ENCODE peak calls at places on chromosomes 6 and 20, in six cellular contexts. Z is left ventricle myocardium inferior, O is ovary, D is psoas muscle, H is spleen, K is colonic mucosa. W is an unnamed sample. For H3K36me3, the result is how much of the 10 kb centered on the place peaks cover.

GRCh38 chr6:25027221-25027916 is 91.6 kb upstream of the RIPOR2 start:
- DNase-seq in H (peak), Z (no peak), K (peak), D (no peak), O (no peak), W (no peak)

GRCh38 chr6:26602262-26602661 is 5.5 kb downstream of the ABT1 start:
- DNase-seq in H (no peak), K (no peak), O (no peak), D (no peak), Z (no peak), W (no peak)

GRCh38 chr20:830011-830521 is 3.4 kb upstream of the FAM110A start:
- DNase-seq in H (no peak), D (no peak), O (no peak), Z (no peak), K (no peak), W (no peak)

GRCh38 chr6:64270083-64270482 is 634.5 kb downstream of the PHF3 start:
- DNase-seq in O (no peak), D (no peak), H (no peak), K (no peak), Z (no peak), W (peak)

GRCh38 chr20:42018979-42019378 is 400.8 kb upstream of the CHD6 start:
- DNase-seq in K (no peak), D (no peak), Z (no peak), H (no peak), O (no peak), W (no peak)

GRCh38 chr6:21679761-21680265 is 86.3 kb downstream of the SOX4 start:
- DNase-seq in K (no peak), H (no peak), D (no peak), O (no peak), Z (no peak), W (peak)

GRCh38 chr20:5696011-5696559 is 54.1 kb upstream of the SHLD1 start:
- DNase-seq in H (no peak), Z (no peak), D (peak), K (no peak), O (no peak), W (no peak)

GRCh38 chr20:62025832-62026563 is 39.7 kb downstream of the TAF4 start:
- DNase-seq in K (no peak), Z (no peak), H (no peak), O (peak), D (no peak), W (no peak)

GRCh38 chr6:24874776-24875175 is 61.0 kb downstream of the RIPOR2 start:
- DNase-seq in H (no peak), O (no peak), K (no peak), Z (no peak), D (no peak), W (no peak)

GRCh38 chr20:3461911-3462677 is 8.7 kb upstream of the ATRN start:
- DNase-seq in D (no peak), Z (no peak), O (no peak), H (no peak), K (no peak), W (peak)

GRCh38 chr6:79672631-79673065 is 41.5 kb downstream of the SH3BGRL2 start:
- DNase-seq in D (no peak), H (no peak), K (no peak), O (no peak), Z (no peak), W (peak)

GRCh38 chr6:166173292-166173951 is 5.8 kb upstream of the TBXT start:
- DNase-seq in O (no peak), Z (no peak), D (no peak), H (no peak), K (no peak), W (no peak)

GRCh38 chr6:374956-375355 is 16.6 kb upstream of the IRF4 start:
- DNase-seq in Z (no peak), K (no peak), O (no peak), D (no peak), H (no peak), W (no peak)

GRCh38 chr20:8309638-8310037 is 177.6 kb downstream of the PLCB1 start:
- DNase-seq in Z (no peak), O (no peak), H (no peak), K (no peak), D (no peak), W (peak)

GRCh38 chr20:8303651-8304050 is 171.6 kb downstream of the PLCB1 start:
- DNase-seq in H (no peak), D (no peak), Z (no peak), K (no peak), O (no peak), W (no peak)

GRCh38 chr20:8304124-8304800 is 172.2 kb downstream of the PLCB1 start:
- DNase-seq in H (no peak), K (no peak), Z (no peak), O (no peak), D (no peak), W (no peak)

GRCh38 chr20:8305449-8305978 is 173.4 kb downstream of the PLCB1 start:
- DNase-seq in Z (peak), O (no peak), K (peak), H (peak), D (peak), W (peak)

DNA sequence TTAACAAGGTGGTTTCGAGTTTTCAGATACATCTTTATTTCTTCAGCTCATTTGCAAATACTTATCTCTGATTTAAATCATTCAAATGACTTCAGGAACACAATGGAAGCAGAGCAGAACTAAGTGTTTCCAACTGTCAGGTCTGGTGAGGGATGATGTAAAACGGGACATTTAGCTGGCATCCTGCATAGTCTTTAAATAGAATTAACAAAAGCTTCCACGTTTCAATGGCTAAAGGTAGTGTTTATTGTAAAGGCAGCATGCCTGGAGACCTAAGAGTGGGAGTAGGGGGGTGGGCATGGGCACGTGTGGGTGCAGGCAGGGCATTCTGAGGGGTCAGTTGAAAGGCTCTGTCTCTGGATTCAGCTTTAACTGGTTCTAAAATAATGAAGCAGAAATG is 174.8 kb downstream of the PLCB1 start:
- DNase-seq in K (no peak), Z (no peak), O (no peak), H (no peak), D (no peak), W (no peak)
- TF ChIP-seq CTCF in K (no peak), Z (no peak), O (no peak), H (no peak), D (no peak), W (no peak)

GRCh38 chr6:37172991-37173572 is 3.1 kb downstream of the PIM1 start:
- DNase-seq in D (no peak), Z (no peak), H (no peak), K (no peak), O (no peak), W (no peak)
- H3K4me3 ChIP-seq in D (peak), Z (peak), H (peak), K (peak), O (peak), W (no peak)

GRCh38 chr20:22653641-22654040 is 69.3 kb upstream of the FOXA2 start:
- DNase-seq in K (no peak), D (no peak), H (no peak), Z (no peak), O (no peak), W (no peak)

GRCh38 chr20:22654243-22654642 is 69.9 kb upstream of the FOXA2 start:
- DNase-seq in H (no peak), O (no peak), Z (no peak), K (no peak), D (no peak), W (no peak)

DNA sequence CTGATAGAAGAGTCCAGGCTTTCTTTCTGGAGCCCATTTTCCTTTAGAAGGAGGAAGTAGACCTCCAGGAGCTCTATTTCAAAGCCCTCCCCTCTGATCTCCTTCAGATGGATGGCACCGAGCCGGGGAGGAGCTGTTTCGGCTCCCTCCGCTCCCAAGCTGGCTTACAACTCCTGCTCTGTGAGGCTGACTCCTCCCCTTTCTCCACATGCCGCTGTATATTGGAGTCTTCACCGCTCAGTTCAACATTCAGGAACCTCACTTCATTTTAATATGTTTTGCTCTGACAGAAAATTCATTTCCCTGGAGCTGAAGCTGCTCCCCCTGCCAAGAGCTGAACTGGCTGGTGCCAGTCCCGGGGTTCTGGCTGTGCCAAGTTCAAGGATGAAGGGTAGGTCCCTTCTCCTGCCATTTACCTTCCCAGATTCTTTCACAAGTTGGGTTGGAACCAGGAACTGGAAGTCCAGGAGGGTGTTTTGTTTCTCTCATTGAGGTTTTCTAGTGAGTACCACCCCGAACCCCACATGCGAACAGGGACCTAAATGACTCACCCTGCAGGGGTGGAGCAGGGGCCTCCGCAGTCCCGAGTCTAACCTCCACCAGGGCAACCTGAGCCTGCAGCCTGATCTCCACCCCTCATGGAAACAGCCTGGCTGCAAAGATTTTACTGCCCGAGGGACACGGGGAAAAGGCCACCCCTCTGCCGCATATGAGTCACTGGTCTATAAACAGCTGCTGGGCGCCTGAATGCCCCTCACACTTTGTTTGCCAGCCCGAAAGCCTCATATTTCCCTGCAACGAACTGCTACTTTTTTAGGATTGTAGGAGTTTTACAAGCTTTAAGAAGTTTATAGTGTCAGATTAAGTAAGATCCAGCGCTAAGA is 68.6 kb upstream of the FOXA2 start:
- DNase-seq in D (no peak), Z (no peak), O (no peak), K (peak), H (no peak), W (no peak)
- H3K36me3 ChIP-seq in D (under half), Z (under half), O (under half), K (under half), H (under half), W (under half)

GRCh38 chr6:8182209-8182845 is 80.0 kb upstream of the EEF1E1 start:
- DNase-seq in O (no peak), K (no peak), Z (no peak), H (no peak), D (no peak), W (no peak)

GRCh38 chr6:8181162-8181909 is 79.0 kb upstream of the EEF1E1 start:
- DNase-seq in K (no peak), H (no peak), D (no peak), Z (no peak), O (no peak), W (no peak)

GRCh38 chr6:8183266-8183665 is 80.9 kb upstream of the EEF1E1 start:
- DNase-seq in H (no peak), Z (no peak), D (no peak), O (no peak), K (no peak), W (no peak)

GRCh38 chr6:8180327-8181161 is 78.2 kb upstream of the EEF1E1 start:
- DNase-seq in D (no peak), O (no peak), K (no peak), Z (no peak), H (no peak), W (peak)

DNA sequence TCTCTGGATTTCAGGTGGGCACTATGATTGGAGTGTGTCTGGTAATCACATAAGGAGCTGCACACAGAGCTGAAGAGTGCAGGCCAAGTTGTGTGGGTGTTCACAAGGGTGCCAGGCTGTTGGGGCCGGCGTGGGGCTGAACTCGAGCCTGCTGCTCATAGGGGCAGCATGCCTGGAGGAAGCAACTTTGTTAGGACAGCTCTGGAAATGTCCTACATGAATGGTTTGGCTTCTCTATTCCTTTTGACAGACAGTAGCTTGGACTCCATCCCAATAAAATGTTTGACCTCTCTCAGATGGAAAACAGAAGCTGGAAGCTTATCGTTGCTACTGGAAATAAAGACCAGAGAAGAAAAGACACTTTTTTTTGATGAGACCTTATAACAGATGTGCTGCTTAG is 80.5 kb upstream of the EEF1E1 start:
- DNase-seq in D (no peak), Z (no peak), O (no peak), K (no peak), H (no peak), W (no peak)
- TF ChIP-seq CTCF in D (no peak), Z (no peak), O (no peak), K (no peak), H (no peak), W (no peak)